ENCODE peak calls at places on chromosome 5, in eight cellular contexts. One of them, this sample, is unnamed.

GRCh38 chr5:73797142-73797530 is 171.1 kb downstream of the ARHGEF28 start:
- DNase-seq in cardiac muscle cell: no peak
- DNase-seq in activated B cell treated with CpG ODN at 0.5 μM for 24 hours: no peak
- DNase-seq in neural crest cell: no peak
- DNase-seq in neural progenitor cell: no peak
- DNase-seq in AG09319: no peak
- DNase-seq in Peyer's patch: no peak
- DNase-seq in K562: no peak
- DNase-seq in this sample: no peak

GRCh38 chr5:109027983-109028607 is 280.4 kb downstream of the FER start:
- DNase-seq in cardiac muscle cell: no peak
- DNase-seq in activated B cell treated with CpG ODN at 0.5 μM for 24 hours: no peak
- DNase-seq in neural crest cell: no peak
- DNase-seq in neural progenitor cell: no peak
- DNase-seq in AG09319: no peak
- DNase-seq in Peyer's patch: no peak
- DNase-seq in K562: no peak
- DNase-seq in this sample: no peak

GRCh38 chr5:33148076-33148501 is 292.7 kb upstream of the TARS1 start:
- DNase-seq in cardiac muscle cell: no peak
- DNase-seq in activated B cell treated with CpG ODN at 0.5 μM for 24 hours: no peak
- DNase-seq in neural crest cell: no peak
- DNase-seq in neural progenitor cell: no peak
- DNase-seq in AG09319: peak
- DNase-seq in Peyer's patch: no peak
- DNase-seq in K562: no peak
- DNase-seq in this sample: no peak

GRCh38 chr5:44565872-44566271 is 176.7 kb upstream of the FGF10 start:
- DNase-seq in cardiac muscle cell: no peak
- DNase-seq in activated B cell treated with CpG ODN at 0.5 μM for 24 hours: no peak
- DNase-seq in neural crest cell: no peak
- DNase-seq in neural progenitor cell: no peak
- DNase-seq in AG09319: no peak
- DNase-seq in Peyer's patch: no peak
- DNase-seq in K562: no peak
- DNase-seq in this sample: no peak

GRCh38 chr5:78162253-78162862 is 132.1 kb downstream of the AP3B1 start:
- DNase-seq in cardiac muscle cell: peak
- DNase-seq in activated B cell treated with CpG ODN at 0.5 μM for 24 hours: no peak
- DNase-seq in neural crest cell: peak
- DNase-seq in neural progenitor cell: peak
- DNase-seq in AG09319: no peak
- DNase-seq in Peyer's patch: no peak
- DNase-seq in K562: peak
- DNase-seq in this sample: no peak

GRCh38 chr5:88602584-88602983 is 280.4 kb downstream of the MEF2C start:
- DNase-seq in cardiac muscle cell: no peak
- DNase-seq in activated B cell treated with CpG ODN at 0.5 μM for 24 hours: no peak
- DNase-seq in neural crest cell: no peak
- DNase-seq in neural progenitor cell: peak
- DNase-seq in AG09319: no peak
- DNase-seq in Peyer's patch: no peak
- DNase-seq in K562: peak
- DNase-seq in this sample: no peak

GRCh38 chr5:101212942-101213514 is 309.9 kb upstream of the ST8SIA4 start:
- DNase-seq in cardiac muscle cell: no peak
- DNase-seq in activated B cell treated with CpG ODN at 0.5 μM for 24 hours: no peak
- DNase-seq in neural crest cell: no peak
- DNase-seq in neural progenitor cell: peak
- DNase-seq in AG09319: no peak
- DNase-seq in Peyer's patch: no peak
- DNase-seq in K562: no peak
- DNase-seq in this sample: no peak

GRCh38 chr5:52725065-52725746 is 62.5 kb upstream of the ITGA1 start:
- DNase-seq in cardiac muscle cell: no peak
- DNase-seq in activated B cell treated with CpG ODN at 0.5 μM for 24 hours: no peak
- DNase-seq in neural crest cell: no peak
- DNase-seq in neural progenitor cell: no peak
- DNase-seq in AG09319: no peak
- DNase-seq in Peyer's patch: no peak
- DNase-seq in K562: no peak
- DNase-seq in this sample: no peak

GRCh38 chr5:124724357-124725039 is 21.9 kb downstream of the ZNF608 start:
- DNase-seq in cardiac muscle cell: no peak
- DNase-seq in activated B cell treated with CpG ODN at 0.5 μM for 24 hours: no peak
- DNase-seq in neural crest cell: no peak
- DNase-seq in neural progenitor cell: no peak
- DNase-seq in AG09319: no peak
- DNase-seq in Peyer's patch: no peak
- DNase-seq in K562: no peak
- DNase-seq in this sample: no peak

GRCh38 chr5:94375801-94376200 is 242.6 kb downstream of the KIAA0825 start:
- DNase-seq in cardiac muscle cell: no peak
- DNase-seq in activated B cell treated with CpG ODN at 0.5 μM for 24 hours: no peak
- DNase-seq in neural crest cell: no peak
- DNase-seq in neural progenitor cell: no peak
- DNase-seq in AG09319: no peak
- DNase-seq in Peyer's patch: no peak
- DNase-seq in K562: no peak
- DNase-seq in this sample: no peak

GRCh38 chr5:179734536-179735164 is 2.0 kb downstream of the MAML1 start:
- DNase-seq in cardiac muscle cell: no peak
- DNase-seq in activated B cell treated with CpG ODN at 0.5 μM for 24 hours: no peak
- DNase-seq in neural crest cell: no peak
- DNase-seq in neural progenitor cell: no peak
- DNase-seq in AG09319: no peak
- DNase-seq in Peyer's patch: no peak
- DNase-seq in K562: no peak
- DNase-seq in this sample: no peak

GRCh38 chr5:36720688-36721087 is 114.3 kb downstream of the SLC1A3 start:
- DNase-seq in cardiac muscle cell: no peak
- DNase-seq in activated B cell treated with CpG ODN at 0.5 μM for 24 hours: no peak
- DNase-seq in neural crest cell: no peak
- DNase-seq in neural progenitor cell: no peak
- DNase-seq in AG09319: no peak
- DNase-seq in Peyer's patch: no peak
- DNase-seq in K562: no peak
- DNase-seq in this sample: no peak

GRCh38 chr5:53337827-53338226 is 142.6 kb upstream of the FST start:
- DNase-seq in cardiac muscle cell: no peak
- DNase-seq in activated B cell treated with CpG ODN at 0.5 μM for 24 hours: no peak
- DNase-seq in neural crest cell: no peak
- DNase-seq in neural progenitor cell: no peak
- DNase-seq in AG09319: no peak
- DNase-seq in Peyer's patch: no peak
- DNase-seq in K562: no peak
- DNase-seq in this sample: no peak

GRCh38 chr5:958701-959571 is 49.7 kb upstream of the NKD2 start:
- DNase-seq in cardiac muscle cell: no peak
- DNase-seq in activated B cell treated with CpG ODN at 0.5 μM for 24 hours: no peak
- DNase-seq in neural crest cell: no peak
- DNase-seq in neural progenitor cell: no peak
- DNase-seq in AG09319: no peak
- DNase-seq in Peyer's patch: peak
- DNase-seq in K562: peak
- DNase-seq in this sample: no peak

GRCh38 chr5:15966066-15966640 is 213.4 kb downstream of the MARCHF11 start:
- DNase-seq in cardiac muscle cell: no peak
- DNase-seq in activated B cell treated with CpG ODN at 0.5 μM for 24 hours: no peak
- DNase-seq in neural crest cell: no peak
- DNase-seq in neural progenitor cell: no peak
- DNase-seq in AG09319: no peak
- DNase-seq in Peyer's patch: no peak
- DNase-seq in K562: no peak
- DNase-seq in this sample: no peak

GRCh38 chr5:180191716-180192115 is 17.3 kb downstream of the RASGEF1C start:
- DNase-seq in cardiac muscle cell: no peak
- DNase-seq in activated B cell treated with CpG ODN at 0.5 μM for 24 hours: no peak
- DNase-seq in neural crest cell: no peak
- DNase-seq in neural progenitor cell: no peak
- DNase-seq in AG09319: no peak
- DNase-seq in Peyer's patch: no peak
- DNase-seq in K562: no peak
- DNase-seq in this sample: no peak

GRCh38 chr5:77560677-77561263 is 68.7 kb upstream of the WDR41 start:
- DNase-seq in cardiac muscle cell: peak
- DNase-seq in activated B cell treated with CpG ODN at 0.5 μM for 24 hours: no peak
- DNase-seq in neural crest cell: no peak
- DNase-seq in neural progenitor cell: peak
- DNase-seq in AG09319: peak
- DNase-seq in Peyer's patch: no peak
- DNase-seq in K562: peak
- DNase-seq in this sample: no peak

GRCh38 chr5:154517781-154518437 is 39.9 kb upstream of the HAND1 start:
- DNase-seq in cardiac muscle cell: no peak
- DNase-seq in activated B cell treated with CpG ODN at 0.5 μM for 24 hours: no peak
- DNase-seq in neural crest cell: no peak
- DNase-seq in neural progenitor cell: no peak
- DNase-seq in AG09319: no peak
- DNase-seq in Peyer's patch: no peak
- DNase-seq in K562: no peak
- DNase-seq in this sample: no peak

GRCh38 chr5:65817936-65818335 is 95.9 kb downstream of the NLN start:
- DNase-seq in cardiac muscle cell: no peak
- DNase-seq in activated B cell treated with CpG ODN at 0.5 μM for 24 hours: no peak
- DNase-seq in neural crest cell: no peak
- DNase-seq in neural progenitor cell: peak
- DNase-seq in AG09319: no peak
- DNase-seq in Peyer's patch: no peak
- DNase-seq in K562: no peak
- DNase-seq in this sample: no peak

GRCh38 chr5:170612256-170612656 is 108.4 kb downstream of the KCNIP1 start:
- DNase-seq in cardiac muscle cell: no peak
- DNase-seq in activated B cell treated with CpG ODN at 0.5 μM for 24 hours: no peak
- DNase-seq in neural crest cell: no peak
- DNase-seq in neural progenitor cell: peak
- DNase-seq in AG09319: no peak
- DNase-seq in Peyer's patch: no peak
- DNase-seq in K562: no peak
- DNase-seq in this sample: no peak

GRCh38 chr5:135478938-135479337 is 26.8 kb upstream of the TIFAB start:
- DNase-seq in cardiac muscle cell: no peak
- DNase-seq in activated B cell treated with CpG ODN at 0.5 μM for 24 hours: no peak
- DNase-seq in neural crest cell: no peak
- DNase-seq in neural progenitor cell: peak
- DNase-seq in AG09319: no peak
- DNase-seq in Peyer's patch: no peak
- DNase-seq in K562: no peak
- DNase-seq in this sample: no peak

GRCh38 chr5:173247504-173247903 is 12.5 kb upstream of the NKX2-5 start:
- DNase-seq in cardiac muscle cell: no peak
- DNase-seq in activated B cell treated with CpG ODN at 0.5 μM for 24 hours: no peak
- DNase-seq in neural crest cell: no peak
- DNase-seq in neural progenitor cell: no peak
- DNase-seq in AG09319: no peak
- DNase-seq in Peyer's patch: no peak
- DNase-seq in K562: no peak
- DNase-seq in this sample: no peak

GRCh38 chr5:178765753-178766300 is 35.4 kb upstream of the ZNF354A start:
- DNase-seq in cardiac muscle cell: no peak
- DNase-seq in activated B cell treated with CpG ODN at 0.5 μM for 24 hours: no peak
- DNase-seq in neural crest cell: no peak
- DNase-seq in neural progenitor cell: no peak
- DNase-seq in AG09319: no peak
- DNase-seq in Peyer's patch: no peak
- DNase-seq in K562: no peak
- DNase-seq in this sample: no peak

GRCh38 chr5:108637110-108637509 is 110.6 kb upstream of the FER start:
- DNase-seq in cardiac muscle cell: no peak
- DNase-seq in activated B cell treated with CpG ODN at 0.5 μM for 24 hours: no peak
- DNase-seq in neural crest cell: no peak
- DNase-seq in neural progenitor cell: no peak
- DNase-seq in AG09319: no peak
- DNase-seq in Peyer's patch: no peak
- DNase-seq in K562: no peak
- DNase-seq in this sample: no peak

GRCh38 chr5:159588930-159589329 is 258.6 kb upstream of the IL12B start:
- DNase-seq in cardiac muscle cell: no peak
- DNase-seq in activated B cell treated with CpG ODN at 0.5 μM for 24 hours: no peak
- DNase-seq in neural crest cell: no peak
- DNase-seq in neural progenitor cell: no peak
- DNase-seq in AG09319: no peak
- DNase-seq in Peyer's patch: no peak
- DNase-seq in K562: no peak
- DNase-seq in this sample: no peak

GRCh38 chr5:126776499-126777256 is at the start of gene LMNB1:
- DNase-seq in cardiac muscle cell: peak
- DNase-seq in activated B cell treated with CpG ODN at 0.5 μM for 24 hours: peak
- DNase-seq in neural crest cell: peak
- DNase-seq in neural progenitor cell: peak
- DNase-seq in AG09319: peak
- DNase-seq in Peyer's patch: peak
- DNase-seq in K562: peak
- DNase-seq in this sample: peak
- TF ChIP-seq CTCF in cardiac muscle cell: no peak
- TF ChIP-seq CTCF in activated B cell treated with CpG ODN at 0.5 μM for 24 hours: no peak
- TF ChIP-seq CTCF in neural crest cell: no peak
- TF ChIP-seq CTCF in neural progenitor cell: no peak
- TF ChIP-seq CTCF in AG09319: no peak
- TF ChIP-seq CTCF in Peyer's patch: peak
- TF ChIP-seq CTCF in K562: no peak
- TF ChIP-seq CTCF in this sample: no peak

GRCh38 chr5:142783601-142784291 is 13.6 kb downstream of the ARHGAP26 start:
- DNase-seq in cardiac muscle cell: no peak
- DNase-seq in activated B cell treated with CpG ODN at 0.5 μM for 24 hours: no peak
- DNase-seq in neural crest cell: no peak
- DNase-seq in neural progenitor cell: peak
- DNase-seq in AG09319: no peak
- DNase-seq in Peyer's patch: no peak
- DNase-seq in K562: no peak
- DNase-seq in this sample: no peak
- TF ChIP-seq CTCF in cardiac muscle cell: no peak
- TF ChIP-seq CTCF in activated B cell treated with CpG ODN at 0.5 μM for 24 hours: no peak
- TF ChIP-seq CTCF in neural crest cell: no peak
- TF ChIP-seq CTCF in neural progenitor cell: no peak
- TF ChIP-seq CTCF in AG09319: no peak
- TF ChIP-seq CTCF in Peyer's patch: no peak
- TF ChIP-seq CTCF in K562: no peak
- TF ChIP-seq CTCF in this sample: no peak

DNA sequence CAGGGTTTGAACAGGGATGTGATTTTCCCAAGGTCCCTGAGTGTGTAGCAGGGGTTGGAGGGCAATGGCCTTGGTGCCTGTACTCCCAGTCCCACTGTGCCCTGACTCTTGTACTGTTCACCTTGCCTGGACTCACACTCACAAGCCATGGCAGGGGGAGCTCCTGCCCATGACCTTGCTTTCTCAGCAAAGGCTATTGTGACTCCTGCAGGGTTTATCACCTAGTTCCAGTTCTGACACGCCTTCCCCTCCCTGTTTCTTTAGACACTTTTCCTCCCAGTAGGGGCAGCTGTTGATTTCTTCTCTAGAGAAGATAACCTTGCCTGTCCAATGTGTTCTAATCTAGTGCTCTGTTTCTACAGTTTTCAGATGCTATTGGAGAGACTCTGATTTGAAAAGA is 139.5 kb downstream of the FSTL4 start:
- DNase-seq in cardiac muscle cell: no peak
- DNase-seq in activated B cell treated with CpG ODN at 0.5 μM for 24 hours: no peak
- DNase-seq in neural crest cell: no peak
- DNase-seq in neural progenitor cell: no peak
- DNase-seq in AG09319: no peak
- DNase-seq in Peyer's patch: no peak
- DNase-seq in K562: peak
- DNase-seq in this sample: no peak
- TF ChIP-seq CTCF in cardiac muscle cell: no peak
- TF ChIP-seq CTCF in activated B cell treated with CpG ODN at 0.5 μM for 24 hours: no peak
- TF ChIP-seq CTCF in neural crest cell: no peak
- TF ChIP-seq CTCF in neural progenitor cell: no peak
- TF ChIP-seq CTCF in AG09319: no peak
- TF ChIP-seq CTCF in Peyer's patch: no peak
- TF ChIP-seq CTCF in K562: no peak
- TF ChIP-seq CTCF in this sample: no peak

GRCh38 chr5:92884464-92884863 is 696.6 kb downstream of the NR2F1-AS1 start:
- DNase-seq in cardiac muscle cell: no peak
- DNase-seq in activated B cell treated with CpG ODN at 0.5 μM for 24 hours: no peak
- DNase-seq in neural crest cell: no peak
- DNase-seq in neural progenitor cell: no peak
- DNase-seq in AG09319: no peak
- DNase-seq in Peyer's patch: no peak
- DNase-seq in K562: no peak
- DNase-seq in this sample: no peak
- TF ChIP-seq CTCF in cardiac muscle cell: no peak
- TF ChIP-seq CTCF in activated B cell treated with CpG ODN at 0.5 μM for 24 hours: no peak
- TF ChIP-seq CTCF in neural crest cell: no peak
- TF ChIP-seq CTCF in neural progenitor cell: no peak
- TF ChIP-seq CTCF in AG09319: no peak
- TF ChIP-seq CTCF in Peyer's patch: no peak
- TF ChIP-seq CTCF in K562: no peak
- TF ChIP-seq CTCF in this sample: no peak